ENCODE peak calls at places on chromosomes 3 and 15, in four cellular contexts. A is testis, F is ovary, O is substantia nigra. R is an unnamed sample.

GRCh38 chr3:172703966-172704365 is 6.9 kb downstream of the NCEH1 start:
- DNase-seq in A (no peak), F (no peak), O (no peak), R (peak)

GRCh38 chr15:59388670-59389069 is 16.0 kb upstream of the MYO1E start:
- DNase-seq in A (no peak), F (peak), O (no peak), R (no peak)

GRCh38 chr3:30455840-30456239 is 150.6 kb upstream of the TGFBR2 start:
- DNase-seq in A (no peak), F (peak), O (no peak), R (no peak)

GRCh38 chr3:14646589-14647413 is 4.8 kb upstream of the CCDC174 start:
- DNase-seq in A (no peak), F (no peak), O (no peak), R (no peak)

GRCh38 chr3:27573780-27574437 is 89.7 kb upstream of the SLC4A7 start:
- DNase-seq in A (no peak), F (no peak), O (no peak), R (no peak)

GRCh38 chr15:86540840-86541467 is 461.3 kb downstream of the AGBL1 start:
- DNase-seq in A (no peak), F (no peak), O (no peak), R (no peak)

GRCh38 chr3:144770291-144770690 is 798.7 kb downstream of the DIPK2A start:
- DNase-seq in A (no peak), F (no peak), O (no peak), R (no peak)

GRCh38 chr3:112811917-112812660 is 34.6 kb downstream of the CD200R1L start:
- DNase-seq in A (no peak), F (no peak), O (no peak), R (no peak)

GRCh38 chr15:85457392-85457968 is 77.1 kb downstream of the AKAP13 start:
- DNase-seq in A (no peak), F (no peak), O (no peak), R (no peak)

GRCh38 chr15:74259324-74259712 is 23.2 kb downstream of the CCDC33 start:
- DNase-seq in A (no peak), F (no peak), O (no peak), R (no peak)

GRCh38 chr15:74622758-74623157 is 7.1 kb downstream of the CLK3 start:
- DNase-seq in A (no peak), F (no peak), O (no peak), R (no peak)

GRCh38 chr15:96330064-96330449 is 443 bp upstream of the NR2F2 start:
- DNase-seq in A (peak), F (peak), O (no peak), R (no peak)

GRCh38 chr3:70400194-70400593 is 87.8 kb upstream of the MDFIC2 start:
- DNase-seq in A (no peak), F (no peak), O (no peak), R (no peak)

GRCh38 chr3:84136425-84136824 is 822.4 kb upstream of the CADM2 start:
- DNase-seq in A (no peak), F (no peak), O (no peak), R (no peak)

GRCh38 chr15:31353931-31354330 is 27.3 kb downstream of the KLF13 start:
- DNase-seq in A (no peak), F (no peak), O (peak), R (peak)

GRCh38 chr15:83918011-83918410 is 264.1 kb downstream of the ADAMTSL3 start:
- DNase-seq in A (no peak), F (no peak), O (no peak), R (no peak)

GRCh38 chr3:23320586-23321570 is 117.8 kb downstream of the UBE2E2 start:
- DNase-seq in A (no peak), F (no peak), O (no peak), R (no peak)

GRCh38 chr15:92979011-92979701 is 79.0 kb downstream of the CHD2 start:
- DNase-seq in A (no peak), F (no peak), O (no peak), R (no peak)

GRCh38 chr3:12230406-12230805 is 58.5 kb upstream of the PPARG start:
- DNase-seq in A (no peak), F (no peak), O (no peak), R (no peak)

GRCh38 chr15:94293411-94294402 is 62.3 kb downstream of the MCTP2 start:
- DNase-seq in A (no peak), F (no peak), O (no peak), R (no peak)

GRCh38 chr3:13263770-13264467 is 156.2 kb downstream of the NUP210 start:
- DNase-seq in A (no peak), F (no peak), O (no peak), R (no peak)

GRCh38 chr3:168544097-168544957 is 448.6 kb upstream of the GOLIM4 start:
- DNase-seq in A (no peak), F (no peak), O (no peak), R (no peak)

GRCh38 chr15:29466292-29466691 is 196.7 kb upstream of the NSMCE3 start:
- DNase-seq in A (no peak), F (no peak), O (no peak), R (no peak)

GRCh38 chr3:197511130-197511529 is 44.6 kb downstream of the BDH1 start:
- DNase-seq in A (no peak), F (no peak), O (no peak), R (no peak)

GRCh38 chr3:57091471-57091870 is 31.0 kb downstream of the SPATA12 start:
- DNase-seq in A (no peak), F (no peak), O (no peak), R (no peak)

GRCh38 chr3:76997733-76998132 is 42.2 kb upstream of the ROBO2 start:
- DNase-seq in A (no peak), F (no peak), O (no peak), R (no peak)

GRCh38 chr3:8554725-8555621 is 53.4 kb downstream of the LMCD1 start:
- DNase-seq in A (peak), F (peak), O (no peak), R (no peak)

GRCh38 chr3:9508781-9509180 is 44.8 kb downstream of the LHFPL4 start:
- DNase-seq in A (no peak), F (no peak), O (no peak), R (no peak)

GRCh38 chr15:88664151-88664778 is 25.4 kb downstream of the ISG20 start:
- DNase-seq in A (peak), F (no peak), O (peak), R (no peak)

GRCh38 chr3:190155752-190156151 is 35.1 kb upstream of the P3H2 start:
- DNase-seq in A (no peak), F (no peak), O (no peak), R (no peak)

GRCh38 chr3:188468672-188469071 is 314.7 kb downstream of the LPP start:
- DNase-seq in A (peak), F (peak), O (peak), R (no peak)

GRCh38 chr3:13244695-13245449 is 171.6 kb upstream of the IQSEC1 start:
- DNase-seq in A (no peak), F (no peak), O (no peak), R (no peak)

GRCh38 chr15:85792872-85793621 is 1.7 kb downstream of the KLHL25 start:
- DNase-seq in A (no peak), F (no peak), O (no peak), R (no peak)

GRCh38 chr3:73353661-73354217 is 271.0 kb downstream of the PDZRN3 start:
- DNase-seq in A (no peak), F (no peak), O (no peak), R (no peak)

GRCh38 chr3:46888705-46889104 is 11.2 kb downstream of the PTH1R start:
- DNase-seq in A (no peak), F (no peak), O (peak), R (peak)

GRCh38 chr15:28989239-28989830 is 103.6 kb downstream of the APBA2 start:
- DNase-seq in A (peak), F (no peak), O (peak), R (peak)

GRCh38 chr3:41768363-41768762 is 193.5 kb downstream of the ULK4 start:
- DNase-seq in A (no peak), F (no peak), O (no peak), R (no peak)

GRCh38 chr15:95146476-95146875 is 915.1 kb downstream of the MCTP2 start:
- DNase-seq in A (no peak), F (no peak), O (no peak), R (no peak)

GRCh38 chr15:40271915-40272712 is 10.8 kb downstream of the ANKRD63 start:
- DNase-seq in A (no peak), F (no peak), O (no peak), R (no peak)

DNA sequence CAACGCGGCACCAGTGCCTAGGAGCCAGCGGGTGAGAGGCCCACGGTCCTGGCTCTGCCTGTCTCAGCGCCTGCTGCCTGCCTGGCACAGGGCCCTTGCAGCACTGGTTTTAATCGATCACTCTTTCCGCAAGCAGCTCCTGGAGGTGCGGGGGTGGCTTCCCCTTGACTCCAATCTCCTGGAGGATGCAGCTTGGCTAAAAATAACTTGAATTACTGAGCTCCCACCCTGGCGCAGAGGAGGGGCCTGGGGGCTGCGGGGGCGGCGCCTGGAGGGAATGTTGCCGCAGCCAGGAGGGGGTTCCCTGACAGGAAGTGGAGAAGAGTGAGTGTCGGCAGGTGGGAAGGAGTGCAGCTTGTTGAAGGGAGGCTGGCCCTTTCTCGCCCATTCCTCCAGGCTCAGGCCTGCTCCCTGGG is 9.9 kb upstream of the RPL29 start:
- DNase-seq in A (peak), F (peak), O (no peak), R (peak)
- H3K27ac ChIP-seq in A (peak), F (no peak), O (peak), R (peak)

GRCh38 chr3:51163051-51163450 is 222.0 kb upstream of the MANF start:
- DNase-seq in A (no peak), F (no peak), O (no peak), R (no peak)
- H3K27ac ChIP-seq in A (no peak), F (no peak), O (no peak), R (no peak)

GRCh38 chr15:90862964-90863721 is 5.2 kb upstream of the FURIN start:
- DNase-seq in A (no peak), F (no peak), O (no peak), R (no peak)
- H3K27ac ChIP-seq in A (no peak), F (no peak), O (no peak), R (peak)

DNA sequence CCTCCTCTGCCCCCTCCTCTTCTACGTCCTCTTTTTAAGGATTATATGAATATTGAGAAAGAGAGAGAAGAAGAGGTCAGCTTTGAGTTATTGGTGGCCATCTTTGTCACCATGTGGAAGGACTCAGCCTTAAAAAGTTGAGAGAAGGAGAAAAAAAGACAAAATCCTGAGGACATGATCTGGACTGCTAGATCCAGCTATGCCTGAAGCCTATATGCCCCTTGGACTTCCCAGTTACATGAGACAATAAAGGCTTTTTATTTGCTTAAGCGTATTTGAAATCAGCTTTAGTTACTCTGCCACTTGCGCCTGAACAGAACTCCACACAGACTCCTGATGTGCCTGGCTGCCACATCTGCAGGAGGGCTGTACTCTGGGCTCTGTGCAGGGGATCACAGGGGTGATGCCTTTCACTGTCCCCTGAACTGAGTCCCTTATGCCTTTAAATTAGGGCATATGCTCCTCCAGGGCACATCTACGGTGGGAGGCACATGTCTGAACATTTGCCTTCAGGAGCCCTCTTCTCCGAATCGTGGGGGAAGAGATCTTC is 13.9 kb upstream of the PLA2G4E start:
- DNase-seq in A (no peak), F (no peak), O (no peak), R (no peak)
- H3K27ac ChIP-seq in A (no peak), F (no peak), O (no peak), R (no peak)

DNA sequence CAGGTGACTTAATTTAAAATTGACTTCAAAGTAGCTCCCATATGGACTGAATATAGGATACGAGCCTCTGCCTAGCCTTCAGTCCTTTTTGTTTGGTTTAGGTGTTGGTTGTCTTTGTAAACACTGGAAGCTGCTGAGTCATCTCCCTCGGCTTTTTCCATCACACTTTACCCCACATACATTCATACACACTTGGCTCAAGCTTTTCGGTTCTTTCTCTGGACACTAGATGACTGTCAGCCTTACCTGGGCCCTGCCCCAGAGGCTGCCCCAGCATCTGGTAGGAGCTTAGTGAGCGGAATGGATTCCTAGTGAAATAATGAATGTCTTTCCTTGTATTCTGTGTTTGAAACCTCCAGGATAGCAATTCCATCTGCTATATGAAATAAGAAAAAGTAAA is 201.4 kb upstream of the IL12A start:
- DNase-seq in A (no peak), F (no peak), O (no peak), R (no peak)
- H3K27ac ChIP-seq in A (no peak), F (no peak), O (peak), R (peak)

DNA sequence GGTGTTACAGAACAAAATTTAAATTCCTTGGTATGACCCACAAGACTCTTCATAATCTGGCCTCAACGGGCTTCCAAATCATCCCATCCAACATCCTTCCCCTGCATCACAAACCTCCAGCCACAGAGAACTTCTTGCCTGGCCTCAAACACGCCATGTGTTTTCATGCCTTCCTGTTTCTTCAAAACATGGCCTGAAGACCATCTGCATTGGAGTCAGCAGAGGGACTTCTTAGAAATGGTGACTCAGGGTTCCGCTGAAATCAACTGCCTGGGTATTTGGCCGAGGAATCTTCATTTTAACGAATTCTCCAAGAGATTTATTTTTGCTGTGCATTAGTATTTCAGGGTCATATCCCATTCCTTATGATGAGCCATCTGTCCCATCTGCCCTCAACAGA is 138.1 kb upstream of the RAP2B start:
- DNase-seq in A (no peak), F (no peak), O (no peak), R (no peak)
- H3K27ac ChIP-seq in A (no peak), F (no peak), O (no peak), R (no peak)

R was measured in caudate nucleus.